ENCODE peak calls at places on chromosomes 12 and 14, in nine cellular contexts. One of them, this sample, is unnamed.

GRCh38 chr12:4269279-4269991 is 4.1 kb upstream of the CCND2 start:
- DNase-seq in adrenal gland: peak
- DNase-seq in tibial nerve: peak
- DNase-seq in astrocyte: peak
- DNase-seq in upper lobe of right lung: peak
- DNase-seq in heart right ventricle: peak
- DNase-seq in lower lobe of right lung: peak
- DNase-seq in ovary: peak
- DNase-seq in brain microvascular endothelial cell: peak
- DNase-seq in this sample: peak

GRCh38 chr12:106123551-106123991 is 15.2 kb downstream of the NUAK1 start:
- DNase-seq in adrenal gland: peak
- DNase-seq in tibial nerve: peak
- DNase-seq in astrocyte: no peak
- DNase-seq in upper lobe of right lung: no peak
- DNase-seq in heart right ventricle: peak
- DNase-seq in lower lobe of right lung: no peak
- DNase-seq in ovary: no peak
- DNase-seq in brain microvascular endothelial cell: no peak
- DNase-seq in this sample: no peak

GRCh38 chr14:23929131-23929530 is 24.4 kb upstream of the DHRS4 start:
- DNase-seq in adrenal gland: no peak
- DNase-seq in tibial nerve: no peak
- DNase-seq in astrocyte: no peak
- DNase-seq in upper lobe of right lung: no peak
- DNase-seq in heart right ventricle: no peak
- DNase-seq in lower lobe of right lung: no peak
- DNase-seq in ovary: no peak
- DNase-seq in brain microvascular endothelial cell: no peak
- DNase-seq in this sample: no peak

GRCh38 chr12:80216890-80217559 is 117.7 kb downstream of the OTOGL start:
- DNase-seq in adrenal gland: no peak
- DNase-seq in tibial nerve: no peak
- DNase-seq in astrocyte: peak
- DNase-seq in upper lobe of right lung: no peak
- DNase-seq in heart right ventricle: no peak
- DNase-seq in lower lobe of right lung: no peak
- DNase-seq in ovary: no peak
- DNase-seq in brain microvascular endothelial cell: no peak
- DNase-seq in this sample: no peak

GRCh38 chr14:79587875-79588274 is 623.4 kb downstream of the DIO2 start:
- DNase-seq in adrenal gland: no peak
- DNase-seq in tibial nerve: no peak
- DNase-seq in astrocyte: no peak
- DNase-seq in upper lobe of right lung: no peak
- DNase-seq in heart right ventricle: no peak
- DNase-seq in lower lobe of right lung: no peak
- DNase-seq in ovary: no peak
- DNase-seq in brain microvascular endothelial cell: no peak
- DNase-seq in this sample: no peak

GRCh38 chr14:24310666-24311604 is at the start of gene LTB4R:
- DNase-seq in adrenal gland: peak
- DNase-seq in tibial nerve: no peak
- DNase-seq in astrocyte: peak
- DNase-seq in upper lobe of right lung: peak
- DNase-seq in heart right ventricle: peak
- DNase-seq in lower lobe of right lung: peak
- DNase-seq in ovary: peak
- DNase-seq in brain microvascular endothelial cell: peak
- DNase-seq in this sample: peak

GRCh38 chr12:68034567-68034966 is 45.3 kb downstream of the IFNG-AS1 start:
- DNase-seq in adrenal gland: no peak
- DNase-seq in tibial nerve: no peak
- DNase-seq in astrocyte: no peak
- DNase-seq in upper lobe of right lung: no peak
- DNase-seq in heart right ventricle: no peak
- DNase-seq in lower lobe of right lung: no peak
- DNase-seq in ovary: no peak
- DNase-seq in brain microvascular endothelial cell: no peak
- DNase-seq in this sample: no peak

GRCh38 chr14:22829661-22830328 is at the start of gene MRPL52:
- DNase-seq in adrenal gland: peak
- DNase-seq in tibial nerve: peak
- DNase-seq in astrocyte: peak
- DNase-seq in upper lobe of right lung: peak
- DNase-seq in heart right ventricle: peak
- DNase-seq in lower lobe of right lung: peak
- DNase-seq in ovary: peak
- DNase-seq in brain microvascular endothelial cell: peak
- DNase-seq in this sample: peak

GRCh38 chr12:128316981-128317526 is 50.1 kb downstream of the TMEM132C start:
- DNase-seq in adrenal gland: no peak
- DNase-seq in tibial nerve: no peak
- DNase-seq in astrocyte: no peak
- DNase-seq in upper lobe of right lung: no peak
- DNase-seq in heart right ventricle: no peak
- DNase-seq in lower lobe of right lung: no peak
- DNase-seq in ovary: no peak
- DNase-seq in brain microvascular endothelial cell: no peak
- DNase-seq in this sample: no peak

GRCh38 chr12:88944403-88944802 is 364.1 kb upstream of the KITLG start:
- DNase-seq in adrenal gland: no peak
- DNase-seq in tibial nerve: no peak
- DNase-seq in astrocyte: peak
- DNase-seq in upper lobe of right lung: no peak
- DNase-seq in heart right ventricle: no peak
- DNase-seq in lower lobe of right lung: no peak
- DNase-seq in ovary: no peak
- DNase-seq in brain microvascular endothelial cell: peak
- DNase-seq in this sample: peak

GRCh38 chr12:10211101-10211974 is 1.3 kb upstream of the GABARAPL1 start:
- DNase-seq in adrenal gland: peak
- DNase-seq in tibial nerve: no peak
- DNase-seq in astrocyte: no peak
- DNase-seq in upper lobe of right lung: no peak
- DNase-seq in heart right ventricle: no peak
- DNase-seq in lower lobe of right lung: peak
- DNase-seq in ovary: peak
- DNase-seq in brain microvascular endothelial cell: no peak
- DNase-seq in this sample: no peak

GRCh38 chr14:21025374-21026151 is 702 bp upstream of the NDRG2 start:
- DNase-seq in adrenal gland: peak
- DNase-seq in tibial nerve: peak
- DNase-seq in astrocyte: no peak
- DNase-seq in upper lobe of right lung: peak
- DNase-seq in heart right ventricle: peak
- DNase-seq in lower lobe of right lung: peak
- DNase-seq in ovary: peak
- DNase-seq in brain microvascular endothelial cell: no peak
- DNase-seq in this sample: no peak
- H3K27ac ChIP-seq in adrenal gland: peak
- H3K27ac ChIP-seq in tibial nerve: peak
- H3K27ac ChIP-seq in astrocyte: no peak
- H3K27ac ChIP-seq in upper lobe of right lung: peak
- H3K27ac ChIP-seq in heart right ventricle: peak
- H3K27ac ChIP-seq in lower lobe of right lung: peak
- H3K27ac ChIP-seq in ovary: peak
- H3K27ac ChIP-seq in brain microvascular endothelial cell: no peak
- H3K27ac ChIP-seq in this sample: no peak

GRCh38 chr14:67237591-67237990 is 3.6 kb upstream of the PALS1 start:
- DNase-seq in adrenal gland: no peak
- DNase-seq in tibial nerve: no peak
- DNase-seq in astrocyte: no peak
- DNase-seq in upper lobe of right lung: no peak
- DNase-seq in heart right ventricle: no peak
- DNase-seq in lower lobe of right lung: no peak
- DNase-seq in ovary: no peak
- DNase-seq in brain microvascular endothelial cell: no peak
- DNase-seq in this sample: no peak

GRCh38 chr14:67228325-67228984 is 12.8 kb upstream of the PALS1 start:
- DNase-seq in adrenal gland: no peak
- DNase-seq in tibial nerve: no peak
- DNase-seq in astrocyte: peak
- DNase-seq in upper lobe of right lung: no peak
- DNase-seq in heart right ventricle: no peak
- DNase-seq in lower lobe of right lung: no peak
- DNase-seq in ovary: no peak
- DNase-seq in brain microvascular endothelial cell: no peak
- DNase-seq in this sample: peak

GRCh38 chr14:67232066-67232465 is 9.2 kb upstream of the PALS1 start:
- DNase-seq in adrenal gland: no peak
- DNase-seq in tibial nerve: no peak
- DNase-seq in astrocyte: no peak
- DNase-seq in upper lobe of right lung: no peak
- DNase-seq in heart right ventricle: no peak
- DNase-seq in lower lobe of right lung: no peak
- DNase-seq in ovary: no peak
- DNase-seq in brain microvascular endothelial cell: no peak
- DNase-seq in this sample: no peak

DNA sequence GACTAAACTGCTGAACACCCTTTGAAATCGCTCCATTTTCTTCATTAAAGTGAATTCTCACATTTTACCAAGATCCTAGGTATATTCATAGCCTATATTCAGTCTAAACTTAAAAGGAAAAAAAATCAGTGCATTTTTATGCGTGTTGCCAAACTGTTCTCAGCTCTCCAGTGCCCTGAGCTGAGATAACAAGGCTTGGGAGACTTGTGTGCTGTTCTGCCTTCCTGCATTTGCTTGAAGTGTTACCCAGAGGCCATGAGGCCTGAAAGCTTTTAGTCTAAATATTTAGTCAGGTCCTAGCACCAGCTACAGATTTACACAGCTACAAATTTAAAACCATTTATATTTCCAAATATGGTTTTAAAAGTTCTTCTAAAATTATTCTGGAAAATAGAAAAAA is 8.6 kb upstream of the PALS1 start:
- DNase-seq in adrenal gland: no peak
- DNase-seq in tibial nerve: no peak
- DNase-seq in astrocyte: no peak
- DNase-seq in upper lobe of right lung: no peak
- DNase-seq in heart right ventricle: no peak
- DNase-seq in lower lobe of right lung: no peak
- DNase-seq in ovary: no peak
- DNase-seq in brain microvascular endothelial cell: no peak
- DNase-seq in this sample: no peak
- H3K27ac ChIP-seq in adrenal gland: no peak
- H3K27ac ChIP-seq in tibial nerve: no peak
- H3K27ac ChIP-seq in astrocyte: no peak
- H3K27ac ChIP-seq in upper lobe of right lung: no peak
- H3K27ac ChIP-seq in heart right ventricle: no peak
- H3K27ac ChIP-seq in lower lobe of right lung: no peak
- H3K27ac ChIP-seq in ovary: no peak
- H3K27ac ChIP-seq in brain microvascular endothelial cell: no peak
- H3K27ac ChIP-seq in this sample: no peak

GRCh38 chr14:93970589-93970966 is 5.8 kb downstream of the ASB2 start:
- DNase-seq in adrenal gland: no peak
- DNase-seq in tibial nerve: no peak
- DNase-seq in astrocyte: no peak
- DNase-seq in upper lobe of right lung: no peak
- DNase-seq in heart right ventricle: no peak
- DNase-seq in lower lobe of right lung: no peak
- DNase-seq in ovary: no peak
- DNase-seq in brain microvascular endothelial cell: no peak
- DNase-seq in this sample: peak

GRCh38 chr14:93972618-93973205 is 3.7 kb downstream of the ASB2 start:
- DNase-seq in adrenal gland: no peak
- DNase-seq in tibial nerve: no peak
- DNase-seq in astrocyte: no peak
- DNase-seq in upper lobe of right lung: no peak
- DNase-seq in heart right ventricle: no peak
- DNase-seq in lower lobe of right lung: peak
- DNase-seq in ovary: no peak
- DNase-seq in brain microvascular endothelial cell: no peak
- DNase-seq in this sample: no peak

GRCh38 chr14:93973607-93974006 is 2.8 kb downstream of the ASB2 start:
- DNase-seq in adrenal gland: no peak
- DNase-seq in tibial nerve: no peak
- DNase-seq in astrocyte: no peak
- DNase-seq in upper lobe of right lung: no peak
- DNase-seq in heart right ventricle: no peak
- DNase-seq in lower lobe of right lung: no peak
- DNase-seq in ovary: no peak
- DNase-seq in brain microvascular endothelial cell: no peak
- DNase-seq in this sample: no peak

GRCh38 chr14:93970967-93971634 is 5.3 kb downstream of the ASB2 start:
- DNase-seq in adrenal gland: no peak
- DNase-seq in tibial nerve: no peak
- DNase-seq in astrocyte: no peak
- DNase-seq in upper lobe of right lung: no peak
- DNase-seq in heart right ventricle: no peak
- DNase-seq in lower lobe of right lung: peak
- DNase-seq in ovary: no peak
- DNase-seq in brain microvascular endothelial cell: no peak
- DNase-seq in this sample: no peak

GRCh38 chr14:93971635-93972027 is 4.7 kb downstream of the ASB2 start:
- DNase-seq in adrenal gland: no peak
- DNase-seq in tibial nerve: no peak
- DNase-seq in astrocyte: no peak
- DNase-seq in upper lobe of right lung: no peak
- DNase-seq in heart right ventricle: no peak
- DNase-seq in lower lobe of right lung: no peak
- DNase-seq in ovary: no peak
- DNase-seq in brain microvascular endothelial cell: no peak
- DNase-seq in this sample: no peak
- H3K27ac ChIP-seq in adrenal gland: no peak
- H3K27ac ChIP-seq in tibial nerve: no peak
- H3K27ac ChIP-seq in astrocyte: no peak
- H3K27ac ChIP-seq in upper lobe of right lung: no peak
- H3K27ac ChIP-seq in heart right ventricle: peak
- H3K27ac ChIP-seq in lower lobe of right lung: no peak
- H3K27ac ChIP-seq in ovary: no peak
- H3K27ac ChIP-seq in brain microvascular endothelial cell: no peak
- H3K27ac ChIP-seq in this sample: no peak

GRCh38 chr14:92952497-92953298 is 29.7 kb downstream of the CHGA start:
- DNase-seq in adrenal gland: no peak
- DNase-seq in tibial nerve: no peak
- DNase-seq in astrocyte: no peak
- DNase-seq in upper lobe of right lung: peak
- DNase-seq in heart right ventricle: peak
- DNase-seq in lower lobe of right lung: no peak
- DNase-seq in ovary: no peak
- DNase-seq in brain microvascular endothelial cell: no peak
- DNase-seq in this sample: no peak

GRCh38 chr14:92954933-92955332 is 32.0 kb downstream of the CHGA start:
- DNase-seq in adrenal gland: no peak
- DNase-seq in tibial nerve: no peak
- DNase-seq in astrocyte: no peak
- DNase-seq in upper lobe of right lung: no peak
- DNase-seq in heart right ventricle: no peak
- DNase-seq in lower lobe of right lung: no peak
- DNase-seq in ovary: no peak
- DNase-seq in brain microvascular endothelial cell: no peak
- DNase-seq in this sample: no peak

GRCh38 chr14:92956961-92957360 is 34.0 kb downstream of the CHGA start:
- DNase-seq in adrenal gland: no peak
- DNase-seq in tibial nerve: no peak
- DNase-seq in astrocyte: no peak
- DNase-seq in upper lobe of right lung: no peak
- DNase-seq in heart right ventricle: no peak
- DNase-seq in lower lobe of right lung: no peak
- DNase-seq in ovary: no peak
- DNase-seq in brain microvascular endothelial cell: no peak
- DNase-seq in this sample: no peak

GRCh38 chr14:92953526-92953925 is 30.6 kb downstream of the CHGA start:
- DNase-seq in adrenal gland: no peak
- DNase-seq in tibial nerve: no peak
- DNase-seq in astrocyte: no peak
- DNase-seq in upper lobe of right lung: no peak
- DNase-seq in heart right ventricle: no peak
- DNase-seq in lower lobe of right lung: no peak
- DNase-seq in ovary: no peak
- DNase-seq in brain microvascular endothelial cell: no peak
- DNase-seq in this sample: no peak

GRCh38 chr14:92955381-92955780 is 32.4 kb downstream of the CHGA start:
- DNase-seq in adrenal gland: no peak
- DNase-seq in tibial nerve: no peak
- DNase-seq in astrocyte: no peak
- DNase-seq in upper lobe of right lung: no peak
- DNase-seq in heart right ventricle: no peak
- DNase-seq in lower lobe of right lung: no peak
- DNase-seq in ovary: no peak
- DNase-seq in brain microvascular endothelial cell: no peak
- DNase-seq in this sample: no peak
- H3K27ac ChIP-seq in adrenal gland: no peak
- H3K27ac ChIP-seq in tibial nerve: no peak
- H3K27ac ChIP-seq in astrocyte: no peak
- H3K27ac ChIP-seq in upper lobe of right lung: no peak
- H3K27ac ChIP-seq in heart right ventricle: peak
- H3K27ac ChIP-seq in lower lobe of right lung: no peak
- H3K27ac ChIP-seq in ovary: no peak
- H3K27ac ChIP-seq in brain microvascular endothelial cell: no peak
- H3K27ac ChIP-seq in this sample: no peak

This sample was measured in mammary epithelial cell.